ENCODE peak calls at places on chromosomes 3 and 15, in ten cellular contexts. One of them, this sample, is unnamed.

GRCh38 chr3:94234177-94234788 is 171.4 kb downstream of the NSUN3 start:
- DNase-seq in GM18507: no peak
- DNase-seq in skeletal muscle cell: no peak
- DNase-seq in KBM-7: peak
- DNase-seq in GM03348: peak
- DNase-seq in left ventricle myocardium superior: no peak
- DNase-seq in MG63: no peak
- DNase-seq in NB4: peak
- DNase-seq in CD4-positive, alpha-beta T cell: no peak
- DNase-seq in tibial nerve: no peak
- DNase-seq in this sample: no peak

GRCh38 chr3:40970067-40970466 is 229.2 kb upstream of the CTNNB1 start:
- DNase-seq in tibial nerve: no peak
- DNase-seq in skeletal muscle cell: no peak
- DNase-seq in KBM-7: no peak
- DNase-seq in CD4-positive, alpha-beta T cell: no peak
- DNase-seq in left ventricle myocardium superior: no peak
- DNase-seq in NB4: no peak
- DNase-seq in GM03348: no peak
- DNase-seq in MG63: no peak
- DNase-seq in GM18507: no peak
- DNase-seq in this sample: no peak

GRCh38 chr15:70830615-70831014 is 23.3 kb downstream of the LARP6 start:
- DNase-seq in GM03348: no peak
- DNase-seq in NB4: no peak
- DNase-seq in MG63: no peak
- DNase-seq in KBM-7: no peak
- DNase-seq in tibial nerve: no peak
- DNase-seq in skeletal muscle cell: no peak
- DNase-seq in GM18507: no peak
- DNase-seq in left ventricle myocardium superior: no peak
- DNase-seq in CD4-positive, alpha-beta T cell: no peak
- DNase-seq in this sample: no peak

GRCh38 chr3:65778966-65779365 is 259.8 kb downstream of the MAGI1 start:
- DNase-seq in KBM-7: no peak
- DNase-seq in NB4: no peak
- DNase-seq in skeletal muscle cell: no peak
- DNase-seq in left ventricle myocardium superior: no peak
- DNase-seq in GM18507: no peak
- DNase-seq in CD4-positive, alpha-beta T cell: no peak
- DNase-seq in GM03348: peak
- DNase-seq in tibial nerve: no peak
- DNase-seq in MG63: no peak
- DNase-seq in this sample: no peak

GRCh38 chr15:41558400-41559238 is at the start of gene TYRO3:
- DNase-seq in skeletal muscle cell: no peak
- DNase-seq in MG63: peak
- DNase-seq in GM03348: peak
- DNase-seq in tibial nerve: peak
- DNase-seq in KBM-7: peak
- DNase-seq in left ventricle myocardium superior: peak
- DNase-seq in GM18507: peak
- DNase-seq in CD4-positive, alpha-beta T cell: peak
- DNase-seq in NB4: peak
- DNase-seq in this sample: peak

GRCh38 chr3:22606938-22607337 is 596.2 kb upstream of the UBE2E2 start:
- DNase-seq in skeletal muscle cell: no peak
- DNase-seq in MG63: no peak
- DNase-seq in KBM-7: no peak
- DNase-seq in left ventricle myocardium superior: no peak
- DNase-seq in GM18507: no peak
- DNase-seq in CD4-positive, alpha-beta T cell: no peak
- DNase-seq in GM03348: no peak
- DNase-seq in tibial nerve: no peak
- DNase-seq in NB4: no peak
- DNase-seq in this sample: no peak

GRCh38 chr3:154224366-154224765 is 99.9 kb downstream of the DHX36 start:
- DNase-seq in tibial nerve: no peak
- DNase-seq in skeletal muscle cell: no peak
- DNase-seq in GM03348: no peak
- DNase-seq in CD4-positive, alpha-beta T cell: no peak
- DNase-seq in GM18507: no peak
- DNase-seq in MG63: no peak
- DNase-seq in left ventricle myocardium superior: no peak
- DNase-seq in KBM-7: no peak
- DNase-seq in NB4: no peak
- DNase-seq in this sample: no peak

GRCh38 chr3:169241928-169242751 is 421.4 kb downstream of the MECOM start:
- DNase-seq in skeletal muscle cell: no peak
- DNase-seq in CD4-positive, alpha-beta T cell: no peak
- DNase-seq in left ventricle myocardium superior: peak
- DNase-seq in MG63: peak
- DNase-seq in GM03348: peak
- DNase-seq in KBM-7: no peak
- DNase-seq in tibial nerve: no peak
- DNase-seq in NB4: no peak
- DNase-seq in GM18507: no peak
- DNase-seq in this sample: no peak

GRCh38 chr3:126484662-126485061 is 9.0 kb upstream of the ZXDC start:
- DNase-seq in tibial nerve: no peak
- DNase-seq in KBM-7: no peak
- DNase-seq in NB4: no peak
- DNase-seq in skeletal muscle cell: no peak
- DNase-seq in GM03348: no peak
- DNase-seq in CD4-positive, alpha-beta T cell: no peak
- DNase-seq in left ventricle myocardium superior: no peak
- DNase-seq in MG63: no peak
- DNase-seq in GM18507: no peak
- DNase-seq in this sample: no peak

GRCh38 chr3:144942501-144943197 is 971.0 kb downstream of the DIPK2A start:
- DNase-seq in tibial nerve: no peak
- DNase-seq in GM18507: no peak
- DNase-seq in NB4: no peak
- DNase-seq in GM03348: no peak
- DNase-seq in CD4-positive, alpha-beta T cell: no peak
- DNase-seq in KBM-7: no peak
- DNase-seq in left ventricle myocardium superior: no peak
- DNase-seq in MG63: no peak
- DNase-seq in skeletal muscle cell: no peak
- DNase-seq in this sample: no peak

GRCh38 chr15:52360229-52361203 is 64.9 kb upstream of the MYO5C start:
- DNase-seq in KBM-7: no peak
- DNase-seq in GM18507: no peak
- DNase-seq in CD4-positive, alpha-beta T cell: no peak
- DNase-seq in GM03348: no peak
- DNase-seq in MG63: no peak
- DNase-seq in skeletal muscle cell: no peak
- DNase-seq in tibial nerve: no peak
- DNase-seq in left ventricle myocardium superior: no peak
- DNase-seq in NB4: no peak
- DNase-seq in this sample: no peak

GRCh38 chr3:8416965-8417364 is 84.7 kb upstream of the LMCD1 start:
- DNase-seq in tibial nerve: no peak
- DNase-seq in NB4: peak
- DNase-seq in GM18507: no peak
- DNase-seq in skeletal muscle cell: no peak
- DNase-seq in left ventricle myocardium superior: peak
- DNase-seq in CD4-positive, alpha-beta T cell: no peak
- DNase-seq in KBM-7: peak
- DNase-seq in GM03348: no peak
- DNase-seq in MG63: no peak
- DNase-seq in this sample: peak

GRCh38 chr15:90921887-90922286 is 10.5 kb downstream of the HDDC3 start:
- DNase-seq in tibial nerve: no peak
- DNase-seq in MG63: no peak
- DNase-seq in GM18507: no peak
- DNase-seq in KBM-7: no peak
- DNase-seq in NB4: no peak
- DNase-seq in GM03348: no peak
- DNase-seq in left ventricle myocardium superior: no peak
- DNase-seq in skeletal muscle cell: no peak
- DNase-seq in CD4-positive, alpha-beta T cell: no peak
- DNase-seq in this sample: no peak

GRCh38 chr3:178417736-178418135 is 118.5 kb upstream of the KCNMB2 start:
- DNase-seq in tibial nerve: no peak
- DNase-seq in left ventricle myocardium superior: no peak
- DNase-seq in GM03348: no peak
- DNase-seq in skeletal muscle cell: no peak
- DNase-seq in GM18507: no peak
- DNase-seq in MG63: no peak
- DNase-seq in KBM-7: no peak
- DNase-seq in CD4-positive, alpha-beta T cell: no peak
- DNase-seq in NB4: no peak
- DNase-seq in this sample: no peak

GRCh38 chr3:61802772-61803171 is 241.4 kb downstream of the PTPRG start:
- DNase-seq in NB4: no peak
- DNase-seq in tibial nerve: no peak
- DNase-seq in MG63: no peak
- DNase-seq in skeletal muscle cell: no peak
- DNase-seq in KBM-7: no peak
- DNase-seq in GM03348: no peak
- DNase-seq in CD4-positive, alpha-beta T cell: no peak
- DNase-seq in left ventricle myocardium superior: no peak
- DNase-seq in GM18507: no peak
- DNase-seq in this sample: no peak

GRCh38 chr15:80823120-80823519 is 44.0 kb downstream of the CEMIP start:
- DNase-seq in left ventricle myocardium superior: no peak
- DNase-seq in NB4: no peak
- DNase-seq in MG63: no peak
- DNase-seq in GM03348: no peak
- DNase-seq in CD4-positive, alpha-beta T cell: no peak
- DNase-seq in tibial nerve: no peak
- DNase-seq in skeletal muscle cell: no peak
- DNase-seq in GM18507: no peak
- DNase-seq in KBM-7: no peak
- DNase-seq in this sample: no peak

GRCh38 chr3:181402347-181402746 is 309.4 kb upstream of the SOX2 start:
- DNase-seq in skeletal muscle cell: no peak
- DNase-seq in tibial nerve: no peak
- DNase-seq in CD4-positive, alpha-beta T cell: no peak
- DNase-seq in left ventricle myocardium superior: no peak
- DNase-seq in MG63: no peak
- DNase-seq in NB4: no peak
- DNase-seq in GM03348: no peak
- DNase-seq in KBM-7: no peak
- DNase-seq in GM18507: no peak
- DNase-seq in this sample: no peak

GRCh38 chr3:143247007-143247563 is 127.5 kb downstream of the CHST2 start:
- DNase-seq in skeletal muscle cell: no peak
- DNase-seq in KBM-7: no peak
- DNase-seq in GM18507: no peak
- DNase-seq in GM03348: no peak
- DNase-seq in CD4-positive, alpha-beta T cell: no peak
- DNase-seq in left ventricle myocardium superior: no peak
- DNase-seq in MG63: no peak
- DNase-seq in NB4: peak
- DNase-seq in tibial nerve: no peak
- DNase-seq in this sample: no peak

GRCh38 chr3:6585360-6585759 is 275.6 kb upstream of the GRM7 start:
- DNase-seq in GM18507: no peak
- DNase-seq in NB4: no peak
- DNase-seq in tibial nerve: no peak
- DNase-seq in GM03348: no peak
- DNase-seq in skeletal muscle cell: no peak
- DNase-seq in left ventricle myocardium superior: no peak
- DNase-seq in MG63: no peak
- DNase-seq in KBM-7: no peak
- DNase-seq in CD4-positive, alpha-beta T cell: no peak
- DNase-seq in this sample: no peak

GRCh38 chr3:29282431-29283296 is 1.8 kb downstream of the RBMS3 start:
- DNase-seq in MG63: no peak
- DNase-seq in left ventricle myocardium superior: no peak
- DNase-seq in skeletal muscle cell: no peak
- DNase-seq in KBM-7: no peak
- DNase-seq in NB4: no peak
- DNase-seq in CD4-positive, alpha-beta T cell: no peak
- DNase-seq in GM18507: no peak
- DNase-seq in GM03348: peak
- DNase-seq in tibial nerve: no peak
- DNase-seq in this sample: peak

GRCh38 chr3:134237454-134238145 is 13.1 kb downstream of the RYK start:
- DNase-seq in skeletal muscle cell: no peak
- DNase-seq in MG63: no peak
- DNase-seq in left ventricle myocardium superior: no peak
- DNase-seq in NB4: no peak
- DNase-seq in KBM-7: no peak
- DNase-seq in tibial nerve: no peak
- DNase-seq in GM18507: no peak
- DNase-seq in CD4-positive, alpha-beta T cell: no peak
- DNase-seq in GM03348: no peak
- DNase-seq in this sample: no peak

GRCh38 chr15:98798375-98798893 is 150.1 kb downstream of the IGF1R start:
- DNase-seq in GM03348: no peak
- DNase-seq in tibial nerve: no peak
- DNase-seq in MG63: no peak
- DNase-seq in GM18507: no peak
- DNase-seq in left ventricle myocardium superior: no peak
- DNase-seq in skeletal muscle cell: no peak
- DNase-seq in CD4-positive, alpha-beta T cell: no peak
- DNase-seq in NB4: no peak
- DNase-seq in KBM-7: no peak
- DNase-seq in this sample: no peak

GRCh38 chr15:100207053-100207452 is 134.7 kb downstream of the ADAMTS17 start:
- DNase-seq in MG63: no peak
- DNase-seq in CD4-positive, alpha-beta T cell: no peak
- DNase-seq in tibial nerve: no peak
- DNase-seq in NB4: no peak
- DNase-seq in GM18507: no peak
- DNase-seq in left ventricle myocardium superior: no peak
- DNase-seq in skeletal muscle cell: no peak
- DNase-seq in GM03348: no peak
- DNase-seq in KBM-7: no peak
- DNase-seq in this sample: no peak

This sample was measured in adrenal gland.